ENCODE peak calls at places on chromosomes 1 and 21, in ten cellular contexts. W is prostate gland, N is esophagus muscularis mucosa, H is omental fat pad, Z is pancreas, B is cardiac muscle cell, G is AG10803, T is AG04450, Q is WTC11, J is NB4. O is an unnamed sample.

GRCh38 chr1:162029205-162029604 is 5.5 kb upstream of the OLFML2B start:
- DNase-seq in W (no peak), N (no peak), H (no peak), Z (no peak), B (no peak), G (no peak), T (no peak), Q (no peak), J (no peak), O (no peak)

GRCh38 chr1:93905734-93906133 is 3.5 kb downstream of the GCLM start:
- DNase-seq in W (no peak), N (no peak), H (no peak), Z (no peak), B (no peak), G (peak), T (no peak), Q (no peak), J (peak), O (no peak)

GRCh38 chr1:48493031-48493430 is 21.0 kb upstream of the SPATA6 start:
- DNase-seq in W (no peak), N (no peak), H (no peak), Z (no peak), B (no peak), G (no peak), T (no peak), Q (no peak), J (no peak), O (no peak)

GRCh38 chr1:223556414-223557124 is 108.9 kb downstream of the CAPN8 start:
- DNase-seq in W (no peak), N (no peak), H (no peak), Z (peak), B (peak), G (peak), T (no peak), Q (peak), J (peak), O (no peak)

GRCh38 chr1:115840615-115841460 is at the start of gene NHLH2:
- DNase-seq in W (no peak), N (no peak), H (no peak), Z (no peak), B (no peak), G (no peak), T (no peak), Q (no peak), J (no peak), O (no peak)

GRCh38 chr1:65793359-65793732 is 651 bp downstream of the PDE4B start:
- DNase-seq in W (no peak), N (no peak), H (no peak), Z (no peak), B (peak), G (peak), T (no peak), Q (peak), J (no peak), O (no peak)

GRCh38 chr1:152860129-152860528 is 333 bp downstream of the LCE7A start:
- DNase-seq in W (no peak), N (peak), H (no peak), Z (no peak), B (no peak), G (no peak), T (no peak), Q (no peak), J (no peak), O (no peak)

GRCh38 chr1:83023212-83023611 is 975.7 kb downstream of the TTLL7 start:
- DNase-seq in W (no peak), N (no peak), H (no peak), Z (no peak), B (no peak), G (no peak), T (no peak), Q (no peak), J (no peak), O (no peak)

GRCh38 chr21:42939581-42940413 is 14.4 kb upstream of the ERVH48-1 start:
- DNase-seq in W (peak), N (peak), H (peak), Z (peak), B (no peak), G (peak), T (peak), Q (peak), J (peak), O (no peak)

GRCh38 chr1:43147625-43148319 is 24.3 kb downstream of the EBNA1BP2 start:
- DNase-seq in W (peak), N (no peak), H (peak), Z (peak), B (peak), G (peak), T (no peak), Q (peak), J (no peak), O (peak)

GRCh38 chr1:109825774-109826173 is 62.1 kb upstream of the EPS8L3 start:
- DNase-seq in W (no peak), N (no peak), H (no peak), Z (no peak), B (no peak), G (peak), T (no peak), Q (no peak), J (no peak), O (no peak)

GRCh38 chr1:85363526-85363925 is 87.1 kb upstream of the BCL10 start:
- DNase-seq in W (no peak), N (no peak), H (no peak), Z (no peak), B (no peak), G (peak), T (no peak), Q (no peak), J (no peak), O (no peak)

GRCh38 chr1:222732216-222733159 is 4.5 kb upstream of the FAM177B start:
- DNase-seq in W (no peak), N (no peak), H (no peak), Z (no peak), B (no peak), G (no peak), T (no peak), Q (no peak), J (peak), O (no peak)

GRCh38 chr1:233240839-233241682 is 54.5 kb downstream of the PCNX2 start:
- DNase-seq in W (peak), N (peak), H (no peak), Z (peak), B (peak), G (peak), T (no peak), Q (peak), J (peak), O (no peak)

GRCh38 chr1:17460265-17460664 is 20.8 kb upstream of the RCC2 start:
- DNase-seq in W (peak), N (no peak), H (no peak), Z (no peak), B (no peak), G (peak), T (no peak), Q (no peak), J (no peak), O (no peak)

GRCh38 chr1:46400398-46400797 is 6.3 kb downstream of the FAAH start:
- DNase-seq in W (no peak), N (no peak), H (no peak), Z (no peak), B (no peak), G (no peak), T (no peak), Q (no peak), J (no peak), O (no peak)

GRCh38 chr1:182802006-182802798 is 12.6 kb downstream of the NPL start:
- DNase-seq in W (peak), N (no peak), H (no peak), Z (no peak), B (no peak), G (no peak), T (no peak), Q (no peak), J (no peak), O (no peak)

GRCh38 chr1:169113613-169114119 is 7.2 kb downstream of the ATP1B1 start:
- DNase-seq in W (no peak), N (no peak), H (no peak), Z (no peak), B (no peak), G (peak), T (peak), Q (peak), J (no peak), O (no peak)

GRCh38 chr1:156511656-156512055 is 11.1 kb upstream of the MEF2D start:
- DNase-seq in W (no peak), N (no peak), H (no peak), Z (no peak), B (no peak), G (peak), T (no peak), Q (no peak), J (no peak), O (no peak)

GRCh38 chr1:3743421-3743820 is 8.8 kb upstream of the CCDC27 start:
- DNase-seq in W (no peak), N (no peak), H (no peak), Z (no peak), B (no peak), G (peak), T (no peak), Q (no peak), J (no peak), O (no peak)

DNA sequence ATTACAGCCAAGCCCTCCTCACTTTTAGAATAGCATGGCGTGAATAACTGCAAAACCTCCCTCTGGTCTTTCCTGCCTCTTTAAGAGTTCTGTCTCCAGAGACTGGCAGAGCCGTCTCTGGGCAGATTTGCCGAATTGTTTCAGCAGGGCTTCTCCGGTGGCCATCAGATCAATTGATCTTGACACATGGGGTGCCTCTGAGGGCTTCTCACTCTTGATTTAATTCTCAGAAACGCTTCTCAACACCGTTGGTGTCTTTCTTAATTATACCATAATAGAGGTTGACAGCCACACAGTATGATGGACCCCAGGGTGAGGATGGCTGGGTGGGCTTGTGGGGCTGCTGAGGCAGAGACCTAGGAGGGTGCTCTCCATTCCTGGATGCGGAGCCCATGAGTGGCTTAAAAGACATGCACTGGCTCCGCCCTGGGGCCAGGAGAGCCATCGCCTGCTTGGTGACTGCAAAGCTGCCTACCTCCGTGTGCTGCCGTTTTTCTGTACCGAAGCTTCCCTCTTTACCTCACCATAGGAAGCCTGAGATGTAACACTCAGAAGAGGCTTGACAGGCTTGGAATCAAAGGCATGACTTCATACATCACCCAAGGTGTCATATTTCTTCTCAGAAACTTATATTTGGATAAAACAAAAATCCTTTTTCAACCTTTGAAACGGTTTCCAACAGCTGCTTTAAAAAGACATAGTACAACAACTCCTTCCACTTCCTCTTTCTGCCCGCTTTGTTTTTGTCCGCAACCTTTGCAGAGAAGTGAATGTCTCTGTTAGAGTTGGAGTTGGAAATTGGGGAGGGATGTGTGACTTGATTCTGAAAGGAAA is 82.9 kb downstream of the GALNT2 start:
- DNase-seq in W (no peak), N (no peak), H (no peak), Z (no peak), B (no peak), G (no peak), T (no peak), Q (no peak), J (peak), O (no peak)
- TF ChIP-seq CTCF in W (no peak), N (no peak), H (no peak), Z (no peak), B (no peak), G (no peak), T (no peak), Q (no peak), J (no peak), O (no peak)

GRCh38 chr1:11571906-11572616 is 82.2 kb downstream of the FBXO2 start:
- DNase-seq in W (no peak), N (no peak), H (no peak), Z (no peak), B (peak), G (no peak), T (no peak), Q (peak), J (peak), O (no peak)
- TF ChIP-seq CTCF in W (no peak), N (no peak), H (no peak), Z (no peak), B (no peak), G (peak), T (no peak), Q (peak), J (peak), O (peak)

DNA sequence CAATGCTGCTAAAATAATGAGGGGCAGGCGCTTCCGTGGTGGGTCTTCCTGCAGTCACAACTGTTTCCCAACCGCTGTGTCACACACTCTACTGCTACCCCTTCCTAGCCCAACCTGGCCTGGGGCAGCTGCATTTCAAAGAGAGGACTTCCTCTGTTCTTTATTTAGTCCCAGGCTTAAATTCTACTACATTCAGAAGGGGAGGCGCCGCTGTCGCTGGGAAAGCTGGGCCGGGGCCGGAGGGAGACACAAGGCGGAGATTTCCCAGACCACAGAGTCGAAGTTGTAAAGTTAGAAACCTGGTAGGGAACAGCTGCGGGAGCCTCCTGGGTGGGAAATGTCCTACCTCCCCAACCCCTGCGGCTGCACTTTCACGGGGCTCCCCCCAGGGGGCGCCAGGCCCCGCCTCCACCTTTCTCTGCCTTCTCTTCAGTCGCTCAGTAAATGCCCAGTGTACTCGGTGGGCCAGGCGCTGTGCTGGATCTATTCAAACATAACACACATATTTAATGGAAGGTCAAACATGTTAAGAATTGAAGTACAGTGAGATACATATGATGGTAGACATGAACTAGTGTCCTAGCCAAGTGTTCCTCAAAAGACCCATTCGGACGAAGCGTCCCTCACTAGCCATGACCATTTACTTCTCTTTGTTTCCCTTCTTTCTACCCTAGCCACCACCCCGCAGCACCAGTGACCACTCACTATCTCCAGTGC is 23.1 kb downstream of the DYRK3 start:
- DNase-seq in W (no peak), N (no peak), H (no peak), Z (no peak), B (peak), G (no peak), T (no peak), Q (peak), J (peak), O (no peak)
- TF ChIP-seq CTCF in W (peak), N (peak), H (no peak), Z (peak), B (peak), G (peak), T (peak), Q (peak), J (peak), O (peak)

GRCh38 chr1:246532519-246532918 is 25.4 kb upstream of the SMYD3 start:
- DNase-seq in W (no peak), N (no peak), H (no peak), Z (no peak), B (no peak), G (no peak), T (no peak), Q (no peak), J (no peak), O (no peak)
- TF ChIP-seq CTCF in W (no peak), N (no peak), H (no peak), Z (no peak), B (peak), G (peak), T (peak), Q (no peak), J (no peak), O (no peak)

DNA sequence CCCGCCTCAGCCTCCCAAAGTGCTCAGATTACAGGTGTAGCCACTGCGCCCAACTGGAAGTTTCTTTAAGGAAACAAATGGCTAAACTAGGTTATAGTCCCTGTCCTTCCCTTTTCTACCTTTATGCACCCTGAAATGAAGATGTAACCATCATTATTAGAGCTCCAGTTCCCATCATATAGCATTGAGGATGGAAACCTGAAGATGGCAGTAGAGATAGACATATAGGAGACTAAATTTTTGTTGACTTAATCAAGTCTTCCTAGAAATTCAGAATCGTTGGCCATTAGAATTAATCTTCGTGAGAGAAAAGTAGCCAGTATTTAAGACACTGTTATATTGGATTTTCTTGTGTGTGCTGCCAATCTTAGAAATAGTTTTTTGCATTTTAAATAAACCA is 1016.3 kb upstream of the NCAM2 start:
- DNase-seq in W (no peak), N (no peak), H (no peak), Z (no peak), B (no peak), G (no peak), T (no peak), Q (no peak), J (peak), O (no peak)
- TF ChIP-seq CTCF in W (no peak), N (no peak), H (no peak), Z (no peak), B (no peak), G (no peak), T (no peak), Q (no peak), J (no peak), O (no peak)

GRCh38 chr21:39313457-39314154 is at the start of gene BRWD1:
- DNase-seq in W (peak), N (peak), H (peak), Z (peak), B (peak), G (peak), T (peak), Q (peak), J (peak), O (peak)
- TF ChIP-seq CTCF in W (peak), N (peak), H (no peak), Z (no peak), B (peak), G (no peak), T (no peak), Q (no peak), J (peak), O (peak)

DNA sequence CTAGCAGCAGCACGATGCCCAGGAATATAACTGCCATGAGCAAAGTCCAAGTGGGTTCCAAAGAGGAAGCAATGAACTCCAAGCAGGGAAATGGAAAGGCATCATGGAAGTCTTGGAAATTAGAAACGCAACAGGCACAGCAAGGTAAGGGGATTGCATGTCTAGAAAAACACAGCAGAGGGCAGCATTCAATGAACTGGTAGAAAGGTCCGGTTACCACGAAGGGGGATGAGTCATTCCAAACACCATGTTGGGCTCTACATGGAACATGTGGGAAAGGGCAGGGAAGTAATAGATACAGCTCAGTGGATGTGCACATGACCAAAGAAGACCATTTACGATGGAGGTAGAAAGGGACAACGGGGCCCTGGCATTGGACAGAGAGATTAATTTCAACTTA is 36.4 kb downstream of the RXRG start:
- DNase-seq in W (no peak), N (no peak), H (no peak), Z (peak), B (peak), G (peak), T (no peak), Q (peak), J (peak), O (no peak)
- TF ChIP-seq CTCF in W (no peak), N (peak), H (no peak), Z (no peak), B (peak), G (peak), T (no peak), Q (no peak), J (peak), O (peak)

GRCh38 chr1:235989105-235989504 is 75.8 kb downstream of the NID1 start:
- DNase-seq in W (no peak), N (no peak), H (no peak), Z (no peak), B (no peak), G (no peak), T (no peak), Q (no peak), J (no peak), O (no peak)

GRCh38 chr1:235992868-235993267 is 72.0 kb downstream of the NID1 start:
- DNase-seq in W (no peak), N (no peak), H (no peak), Z (no peak), B (no peak), G (no peak), T (no peak), Q (no peak), J (no peak), O (no peak)

GRCh38 chr1:235993652-235994051 is 71.2 kb downstream of the NID1 start:
- DNase-seq in W (no peak), N (no peak), H (no peak), Z (no peak), B (no peak), G (no peak), T (no peak), Q (no peak), J (no peak), O (no peak)

GRCh38 chr1:235992346-235992745 is 72.5 kb downstream of the NID1 start:
- DNase-seq in W (no peak), N (no peak), H (no peak), Z (no peak), B (no peak), G (no peak), T (no peak), Q (no peak), J (no peak), O (no peak)

GRCh38 chr1:235990376-235990795 is 74.5 kb downstream of the NID1 start:
- DNase-seq in W (no peak), N (no peak), H (no peak), Z (no peak), B (no peak), G (peak), T (no peak), Q (no peak), J (no peak), O (no peak)
- TF ChIP-seq CTCF in W (no peak), N (no peak), H (no peak), Z (no peak), B (peak), G (no peak), T (no peak), Q (no peak), J (no peak), O (no peak)

GRCh38 chr1:62334434-62334833 is 15.2 kb upstream of the KANK4 start:
- DNase-seq in W (no peak), N (no peak), H (no peak), Z (no peak), B (no peak), G (no peak), T (no peak), Q (no peak), J (no peak), O (no peak)
- TF ChIP-seq CTCF in W (no peak), N (no peak), H (no peak), Z (no peak), B (no peak), G (peak), T (no peak), Q (no peak), J (no peak), O (no peak)